ENCODE peak calls at places on chromosomes 12 and 14, in six cellular contexts. R, L, F, V, J and C are unnamed samples.

GRCh38 chr12:121688966-121689365 is 19.5 kb upstream of the MORN3 start:
- DNase-seq in L (no peak), J (no peak), R (no peak), V (no peak), F (no peak), C (no peak)

GRCh38 chr14:31934767-31935266 is 142.3 kb upstream of the ARHGAP5 start:
- DNase-seq in R (no peak), J (no peak), V (peak; percentile 67), L (peak; percentile 52), F (peak; percentile 65), C (no peak)

GRCh38 chr14:26841361-26841760 is 243.5 kb upstream of the NOVA1 start:
- DNase-seq in V (no peak), F (peak; percentile 32), L (no peak), R (no peak), J (no peak), C (no peak)

GRCh38 chr12:118307069-118307954 is 65.4 kb downstream of the TAOK3 start:
- DNase-seq in F (peak; percentile 90), R (no peak), J (no peak), V (no peak), L (no peak), C (peak; percentile 43)

GRCh38 chr12:121423253-121423652 is 23.3 kb downstream of the RNF34 start:
- DNase-seq in J (no peak), L (no peak), V (no peak), F (no peak), R (no peak), C (no peak)

GRCh38 chr12:124490584-124491305 is 76.7 kb downstream of the NCOR2 start:
- DNase-seq in J (peak; percentile 82), L (no peak), R (peak; percentile 96), F (no peak), V (peak; percentile 73), C (no peak)

GRCh38 chr12:65505321-65506121 is 227.0 kb downstream of the MSRB3 start:
- DNase-seq in V (no peak), F (no peak), J (no peak), R (no peak), L (no peak), C (no peak)

GRCh38 chr12:5377997-5378596 is 53.8 kb upstream of the NTF3 start:
- DNase-seq in R (no peak), J (no peak), F (no peak), V (peak; percentile 69), L (no peak), C (no peak)

GRCh38 chr12:79546461-79547043 is 144.2 kb downstream of the PAWR start:
- DNase-seq in R (no peak), V (no peak), J (no peak), F (no peak), L (no peak), C (no peak)

GRCh38 chr14:97458302-97459137 is 661.3 kb downstream of the VRK1 start:
- DNase-seq in J (peak; percentile 56), F (no peak), R (peak; percentile 38), L (peak; percentile 87), V (peak; percentile 28), C (peak; percentile 48)

GRCh38 chr14:23024612-23025075 is 10.1 kb downstream of the PSMB5 start:
- DNase-seq in F (no peak), J (no peak), V (no peak), L (no peak), R (no peak), C (no peak)

GRCh38 chr12:25352078-25352918 is 101.6 kb upstream of the KRAS start:
- DNase-seq in V (no peak), R (no peak), F (no peak), L (no peak), J (no peak), C (no peak)

GRCh38 chr14:35385042-35385839 is 19.3 kb downstream of the NFKBIA start:
- DNase-seq in R (peak; percentile 63), J (no peak), L (no peak), V (peak; percentile 75), F (peak; percentile 89), C (no peak)

GRCh38 chr14:57657487-57657886 is 163.8 kb upstream of the CCDC198 start:
- DNase-seq in L (no peak), V (no peak), J (no peak), R (no peak), F (peak; percentile 17), C (no peak)

GRCh38 chr12:44626883-44627282 is 249.2 kb downstream of the NELL2 start:
- DNase-seq in L (no peak), V (no peak), J (no peak), F (no peak), R (no peak), C (no peak)

GRCh38 chr14:94571950-94572349 is 9.3 kb upstream of the SERPINA5 start:
- DNase-seq in V (no peak), L (no peak), F (peak; percentile 14), R (no peak), J (no peak), C (no peak)

GRCh38 chr12:101697930-101698781 is 716 bp downstream of the CHPT1 start:
- DNase-seq in J (peak; percentile 70), V (peak; percentile 68), L (no peak), R (peak; percentile 64), F (peak; percentile 31), C (peak; percentile 29)

GRCh38 chr12:57416039-57416996 is 14.5 kb downstream of the R3HDM2 start:
- DNase-seq in L (no peak), V (no peak), F (peak; percentile 30), J (no peak), R (no peak), C (no peak)

GRCh38 chr12:915090-915489 is 34.4 kb downstream of the RAD52 start:
- DNase-seq in V (no peak), J (no peak), R (no peak), L (no peak), F (no peak), C (no peak)

GRCh38 chr12:22759769-22760674 is 135.1 kb downstream of the ETNK1 start:
- DNase-seq in F (peak; percentile 68), L (no peak), V (no peak), R (no peak), J (no peak), C (no peak)

GRCh38 chr14:48914382-48914781 is 671.8 kb downstream of the RPS29 start:
- DNase-seq in R (no peak), F (no peak), V (no peak), L (no peak), J (no peak), C (no peak)

GRCh38 chr14:85535916-85536834 is 6.2 kb downstream of the FLRT2 start:
- DNase-seq in V (no peak), J (no peak), R (no peak), L (no peak), F (peak; percentile 76), C (no peak)

GRCh38 chr14:85538636-85539035 is 8.7 kb downstream of the FLRT2 start:
- DNase-seq in J (no peak), R (no peak), L (no peak), V (no peak), F (no peak), C (no peak)

GRCh38 chr14:85537526-85537925 is 7.6 kb downstream of the FLRT2 start:
- DNase-seq in V (no peak), R (no peak), L (no peak), J (no peak), F (no peak), C (no peak)

GRCh38 chr14:85535316-85535715 is 5.4 kb downstream of the FLRT2 start:
- DNase-seq in J (no peak), L (no peak), R (no peak), F (no peak), V (no peak), C (no peak)

GRCh38 chr14:85536835-85537195 is 6.9 kb downstream of the FLRT2 start:
- DNase-seq in J (no peak), F (peak; percentile 50), V (no peak), L (no peak), R (no peak), C (no peak)
- H3K4me3 ChIP-seq in J (no peak overlapping the region), F (no peak overlapping the region), V (no peak overlapping the region), L (no peak overlapping the region), R (no peak overlapping the region), C (no peak overlapping the region)

DNA sequence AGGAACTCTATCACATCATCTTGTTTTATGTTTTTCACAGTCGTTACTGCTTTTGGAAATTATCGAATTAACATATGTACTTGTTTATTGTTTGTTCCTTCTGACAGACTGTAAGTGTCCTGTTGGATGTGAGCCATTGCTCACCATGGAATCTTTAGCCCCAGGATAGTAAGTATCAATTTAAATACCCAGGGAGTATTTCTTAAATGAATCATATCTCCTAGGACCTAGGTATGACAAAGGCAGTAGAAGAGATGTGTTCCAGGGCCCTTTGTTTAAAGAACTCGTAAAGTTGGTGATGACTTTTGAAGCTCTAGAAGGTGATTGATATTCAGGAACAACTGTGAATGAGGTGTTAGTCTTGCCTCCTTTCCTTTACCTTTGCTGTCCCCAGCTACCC is 30.3 kb upstream of the STRAP start:
- DNase-seq in F (no peak), V (no peak), J (no peak), L (no peak), R (no peak), C (no peak)
- H3K36me3 ChIP-seq in F (no peaks in the 10 kb centered on the region), V (no peaks in the 10 kb centered on the region), J (no peaks in the 10 kb centered on the region), L (no peaks in the 10 kb centered on the region), R (no peaks in the 10 kb centered on the region), C (no peaks in the 10 kb centered on the region)

GRCh38 chr14:99601301-99601945 is 2.6 kb downstream of the CCDC85C start:
- DNase-seq in R (no peak), V (peak; percentile 54), L (no peak), F (no peak), J (no peak), C (no peak)
- H3K4me3 ChIP-seq in R (peak overlapping the region; percentile 67), V (peak overlapping the region; percentile 69), L (no peak overlapping the region), F (peak overlapping the region; percentile 1), J (peak overlapping the region; percentile 89), C (no peak overlapping the region)

GRCh38 chr14:88478931-88479330 is 75.9 kb downstream of the PTPN21 start:
- DNase-seq in L (no peak), F (no peak), R (no peak), V (no peak), J (no peak), C (no peak)

GRCh38 chr14:88479574-88479987 is 75.2 kb downstream of the PTPN21 start:
- DNase-seq in J (no peak), L (no peak), F (no peak), R (no peak), V (no peak), C (no peak)

GRCh38 chr14:88476825-88477224 is 78.0 kb downstream of the PTPN21 start:
- DNase-seq in J (no peak), L (no peak), F (no peak), R (no peak), V (no peak), C (no peak)

GRCh38 chr14:88476375-88476774 is 78.4 kb downstream of the PTPN21 start:
- DNase-seq in J (no peak), F (no peak), L (no peak), R (no peak), V (no peak), C (no peak)

DNA sequence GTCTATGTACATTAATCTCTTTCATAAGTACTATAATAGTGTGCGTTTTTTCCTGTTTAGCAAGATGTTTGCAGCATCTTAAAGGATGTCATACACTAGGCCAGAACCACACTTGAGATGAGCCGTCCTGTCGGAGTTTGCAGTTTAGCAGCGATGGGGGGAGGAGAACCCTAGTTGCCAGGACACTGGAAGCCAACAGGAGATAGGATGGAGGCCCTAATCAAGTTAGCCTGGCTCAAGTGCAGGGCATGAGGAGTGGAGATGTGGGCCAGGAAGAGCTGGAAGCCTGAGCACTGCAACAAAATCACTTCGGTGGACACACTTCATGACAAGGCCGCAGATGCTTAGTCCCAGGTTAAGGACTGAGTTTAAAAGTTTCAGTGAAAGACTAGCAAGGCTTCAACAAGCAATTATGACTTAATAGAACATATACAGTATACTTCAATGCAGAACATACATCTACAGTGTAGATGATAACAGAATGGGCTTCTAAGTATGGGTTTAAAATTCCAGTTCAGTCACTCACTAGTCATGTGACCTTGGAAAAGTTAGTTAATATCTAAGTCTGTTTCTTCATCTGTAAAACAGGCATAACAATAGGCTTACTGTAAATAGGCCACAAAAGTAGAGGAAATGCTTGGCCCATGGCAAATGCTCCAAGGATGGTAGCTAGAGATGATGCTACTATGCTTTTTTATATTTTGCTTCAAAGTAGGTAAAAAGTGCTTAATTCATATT is 77.1 kb downstream of the PTPN21 start:
- DNase-seq in R (no peak), J (no peak), L (no peak), F (no peak), V (no peak), C (no peak)
- H3K36me3 ChIP-seq in R (peaks cover 92% of the 10 kb centered on the region), J (peaks cover 62% of the 10 kb centered on the region), L (no peaks in the 10 kb centered on the region), F (peaks cover 16% of the 10 kb centered on the region), V (no peaks in the 10 kb centered on the region), C (no peaks in the 10 kb centered on the region)